ENCODE peak calls at places on chromosomes 3 and 15, in ten cellular contexts. N is upper lobe of right lung, I is MCF 10A, W is cardiac muscle cell, Y is OCI-LY7, F is NB4, Q is AG10803, X is neural crest cell, R is H9, S is AG04450. P is an unnamed sample.
A peak's percentile ranks its signal among the peaks of the same experiment; 100 is the strongest.

GRCh38 chr3:108106031-108106430 is 15.2 kb upstream of the CD47 start:
- DNase-seq in N (no peak), I (peak; percentile 30), W (no peak), Y (no peak), F (no peak), Q (peak; percentile 31), X (no peak), R (no peak), S (no peak), P (no peak)

GRCh38 chr15:89328398-89329254 is 6.0 kb downstream of the POLG start:
- DNase-seq in N (no peak), I (no peak), W (no peak), Y (no peak), F (no peak), Q (no peak), X (no peak), R (no peak), S (no peak), P (no peak)

GRCh38 chr3:167251678-167252077 is 128.4 kb downstream of the ZBBX start:
- DNase-seq in N (no peak), I (no peak), W (no peak), Y (no peak), F (peak; percentile 14), Q (no peak), X (no peak), R (no peak), S (no peak), P (no peak)

GRCh38 chr3:120348065-120348980 is 831 bp downstream of the LRRC58 start:
- DNase-seq in N (no peak), I (peak; percentile 13), W (peak; percentile 5), Y (peak; percentile 82), F (peak; percentile 67), Q (peak; percentile 21), X (no peak), R (peak; percentile 78), S (no peak), P (no peak)

GRCh38 chr15:31263751-31264533 is 62.7 kb upstream of the KLF13 start:
- DNase-seq in N (peak; percentile 91), I (peak; percentile 87), W (no peak), Y (peak; percentile 89), F (peak; percentile 78), Q (no peak), X (no peak), R (peak; percentile 24), S (no peak), P (no peak)

GRCh38 chr3:159727506-159727905 is 261.1 kb upstream of the IL12A start:
- DNase-seq in N (no peak), I (no peak), W (no peak), Y (no peak), F (no peak), Q (no peak), X (no peak), R (no peak), S (no peak), P (no peak)

GRCh38 chr15:78322724-78323395 is 17.3 kb upstream of the CRABP1 start:
- DNase-seq in N (no peak), I (no peak), W (no peak), Y (no peak), F (no peak), Q (no peak), X (peak; percentile 55), R (no peak), S (no peak), P (no peak)

GRCh38 chr3:123684636-123685035 is 99.8 kb upstream of the HACD2 start:
- DNase-seq in N (no peak), I (no peak), W (no peak), Y (no peak), F (no peak), Q (no peak), X (no peak), R (no peak), S (no peak), P (no peak)

GRCh38 chr3:71725279-71725991 is at the start of gene EIF4E3:
- DNase-seq in N (peak; percentile 77), I (peak; percentile 17), W (peak; percentile 53), Y (no peak), F (peak; percentile 52), Q (peak; percentile 15), X (peak; percentile 23), R (peak; percentile 52), S (no peak), P (peak; percentile 23)

GRCh38 chr3:15527031-15527459 is 5.5 kb upstream of the COLQ start:
- DNase-seq in N (no peak), I (no peak), W (peak; percentile 62), Y (peak; percentile 5), F (no peak), Q (no peak), X (no peak), R (peak; percentile 90), S (no peak), P (peak; percentile 38)

GRCh38 chr3:73029321-73029796 is 32.1 kb upstream of the EBLN2 start:
- DNase-seq in N (no peak), I (peak; percentile 91), W (no peak), Y (no peak), F (no peak), Q (peak; percentile 88), X (no peak), R (no peak), S (peak; percentile 41), P (no peak)

GRCh38 chr15:34780725-34781124 is 14.6 kb downstream of the ACTC1 start:
- DNase-seq in N (no peak), I (no peak), W (no peak), Y (no peak), F (no peak), Q (no peak), X (no peak), R (no peak), S (no peak), P (no peak)

GRCh38 chr15:34783471-34783870 is 11.9 kb downstream of the ACTC1 start:
- DNase-seq in N (no peak), I (peak; percentile 54), W (no peak), Y (no peak), F (no peak), Q (no peak), X (no peak), R (no peak), S (no peak), P (no peak)

GRCh38 chr15:34789326-34789725 is 6.0 kb downstream of the ACTC1 start:
- DNase-seq in N (no peak), I (no peak), W (peak; percentile 81), Y (no peak), F (no peak), Q (no peak), X (no peak), R (no peak), S (no peak), P (no peak)

GRCh38 chr15:34782901-34783300 is 12.4 kb downstream of the ACTC1 start:
- DNase-seq in N (no peak), I (peak; percentile 60), W (no peak), Y (no peak), F (no peak), Q (no peak), X (no peak), R (no peak), S (no peak), P (no peak)

DNA sequence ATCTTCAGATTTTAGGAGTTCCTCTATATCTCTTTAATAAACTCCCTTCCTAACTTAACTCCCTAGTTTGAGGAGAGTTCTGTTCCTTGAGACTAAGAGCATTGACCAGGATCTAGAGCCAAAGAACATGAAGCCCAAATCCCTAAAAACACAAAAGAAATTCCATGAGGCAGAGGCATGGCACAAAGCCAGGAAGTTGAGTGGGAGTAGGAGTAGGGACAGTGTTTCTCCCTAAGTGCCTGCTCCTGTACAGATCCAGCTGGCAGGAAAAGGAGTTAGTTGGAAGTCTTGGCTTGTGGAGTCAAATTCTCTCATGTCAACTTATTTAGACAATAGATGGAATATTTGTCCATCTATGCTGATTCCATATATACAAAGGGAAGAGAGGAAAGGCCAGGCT is 11.4 kb downstream of the ACTC1 start:
- DNase-seq in N (no peak), I (peak; percentile 47), W (no peak), Y (no peak), F (no peak), Q (no peak), X (no peak), R (no peak), S (no peak), P (no peak)
- TF ChIP-seq CTCF in N (no peak), I (no peak), W (no peak), Y (no peak), F (no peak), Q (no peak), X (no peak), R (no peak), S (no peak), P (no peak)

GRCh38 chr3:81003817-81004216 is 757.6 kb downstream of the GBE1 start:
- DNase-seq in N (no peak), I (no peak), W (no peak), Y (no peak), F (no peak), Q (no peak), X (no peak), R (no peak), S (no peak), P (no peak)

GRCh38 chr3:81003008-81003407 is 758.4 kb downstream of the GBE1 start:
- DNase-seq in N (no peak), I (no peak), W (no peak), Y (no peak), F (no peak), Q (no peak), X (no peak), R (no peak), S (no peak), P (no peak)

DNA sequence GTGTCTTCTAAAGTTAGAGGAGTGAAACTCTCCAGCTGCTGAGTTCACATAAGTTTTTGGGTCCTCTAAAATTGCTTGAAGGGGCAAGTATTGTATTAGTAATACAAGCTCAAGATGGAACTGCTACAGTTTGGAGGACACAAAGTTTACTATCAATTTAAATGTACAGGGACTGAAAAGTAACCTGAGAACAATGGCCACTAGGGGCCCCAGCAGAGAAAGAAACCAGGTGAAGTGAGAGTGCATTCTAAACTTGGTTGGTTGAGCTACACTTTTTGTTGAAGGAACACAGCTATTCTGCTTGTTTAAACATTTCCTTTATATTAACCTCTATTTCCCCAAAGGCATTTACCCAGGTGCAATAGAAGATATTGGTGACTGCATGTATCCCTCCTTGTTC is 755.5 kb downstream of the GBE1 start:
- DNase-seq in N (no peak), I (no peak), W (peak; percentile 2), Y (no peak), F (no peak), Q (no peak), X (no peak), R (no peak), S (no peak), P (no peak)
- TF ChIP-seq CTCF in N (no peak), I (no peak), W (no peak), Y (no peak), F (no peak), Q (no peak), X (peak; percentile 41), R (peak; percentile 63), S (no peak), P (peak; percentile 15)

DNA sequence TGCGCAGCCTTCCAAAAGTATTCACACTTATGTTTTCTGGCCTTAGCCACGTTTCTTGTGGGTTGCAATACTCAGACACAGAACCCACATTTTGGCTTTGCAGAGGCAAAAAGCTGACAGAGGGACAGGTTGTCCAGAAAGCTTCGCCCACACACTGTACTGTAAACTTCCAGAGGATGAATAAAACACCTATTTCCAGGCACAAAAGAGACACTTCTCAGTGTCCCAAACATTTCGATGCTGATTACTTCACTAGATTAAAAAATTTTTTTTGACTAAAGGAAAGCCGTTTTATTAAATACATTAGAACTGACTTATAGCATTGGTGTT is 28.0 kb upstream of the KCTD6 start:
- DNase-seq in N (no peak), I (no peak), W (no peak), Y (no peak), F (no peak), Q (no peak), X (no peak), R (no peak), S (no peak), P (no peak)
- TF ChIP-seq CTCF in N (no peak), I (no peak), W (no peak), Y (peak; percentile 23), F (no peak), Q (no peak), X (no peak), R (no peak), S (no peak), P (no peak)

GRCh38 chr15:73464602-73465001 is 21.6 kb downstream of the REC114 start:
- DNase-seq in N (no peak), I (no peak), W (no peak), Y (no peak), F (no peak), Q (no peak), X (no peak), R (peak; percentile 33), S (no peak), P (peak; percentile 21)
- TF ChIP-seq CTCF in N (no peak), I (no peak), W (peak; percentile 21), Y (peak; percentile 30), F (peak; percentile 28), Q (peak; percentile 25), X (peak; percentile 42), R (peak; percentile 66), S (peak; percentile 27), P (peak; percentile 46)

P was measured in endothelial cell.